ENCODE peak calls at places on chromosomes 6 and 20, in seven cellular contexts. L is lung microvascular endothelial cell, I is hypothalamus, X is RWPE1, U is HS-27A, B is caudate nucleus, C is lower lobe of right lung. G is an unnamed sample.

GRCh38 chr6:52116605-52116948 is 29.2 kb upstream of the PKHD1 start:
- DNase-seq in B (no peak), I (no peak), X (no peak), C (no peak), L (no peak), U (no peak), G (no peak)

GRCh38 chr20:6651016-6651415 is 116.5 kb upstream of the BMP2 start:
- DNase-seq in C (no peak), I (no peak), B (no peak), L (no peak), U (peak), X (peak), G (no peak)

GRCh38 chr6:77440206-77440976 is 22.9 kb downstream of the HTR1B start:
- DNase-seq in X (no peak), I (no peak), L (peak), B (no peak), U (no peak), C (no peak), G (no peak)

GRCh38 chr6:122817766-122818165 is 28.7 kb downstream of the SMPDL3A start:
- DNase-seq in X (no peak), I (no peak), L (no peak), U (no peak), B (no peak), C (no peak), G (no peak)

GRCh38 chr6:88573971-88574370 is 389.4 kb downstream of the RNGTT start:
- DNase-seq in U (no peak), B (no peak), I (no peak), C (no peak), X (no peak), L (no peak), G (no peak)

GRCh38 chr20:2946988-2947961 is 74.0 kb downstream of the PTPRA start:
- DNase-seq in I (no peak), L (no peak), U (no peak), C (no peak), X (no peak), B (peak), G (peak)

GRCh38 chr6:168909288-168909687 is 344.4 kb downstream of the THBS2 start:
- DNase-seq in U (no peak), X (no peak), C (no peak), B (no peak), I (no peak), L (no peak), G (no peak)

GRCh38 chr6:75202676-75203131 is 3.1 kb downstream of the COL12A1 start:
- DNase-seq in B (no peak), X (no peak), U (no peak), C (no peak), I (no peak), L (no peak), G (no peak)

GRCh38 chr6:169320013-169320412 is 66.4 kb upstream of the THBS2 start:
- DNase-seq in C (no peak), B (no peak), I (no peak), U (no peak), L (no peak), X (no peak), G (no peak)

GRCh38 chr6:138485005-138485545 is 14.2 kb downstream of the NHSL1 start:
- DNase-seq in I (no peak), L (peak), X (no peak), U (no peak), B (no peak), C (no peak), G (peak)

GRCh38 chr6:81023007-81023582 is 729.4 kb downstream of the TENT5A start:
- DNase-seq in B (no peak), U (no peak), L (no peak), I (no peak), C (no peak), X (no peak), G (no peak)

GRCh38 chr6:156425374-156425773 is 351.8 kb upstream of the ARID1B start:
- DNase-seq in C (no peak), L (no peak), I (no peak), U (peak), B (no peak), X (no peak), G (no peak)

GRCh38 chr6:39084506-39084905 is 30.5 kb downstream of the SAYSD1 start:
- DNase-seq in B (no peak), I (no peak), L (no peak), C (no peak), U (no peak), X (no peak), G (no peak)

GRCh38 chr6:42090819-42091717 is 40.7 kb downstream of the TAF8 start:
- DNase-seq in B (no peak), L (no peak), C (no peak), U (no peak), I (no peak), X (no peak), G (no peak)

GRCh38 chr20:56166781-56167465 is 81.6 kb upstream of the MC3R start:
- DNase-seq in I (no peak), U (no peak), L (no peak), X (no peak), C (no peak), B (no peak), G (no peak)

GRCh38 chr20:4896971-4897497 is 104.3 kb downstream of the SLC23A2 start:
- DNase-seq in B (no peak), X (no peak), U (no peak), I (no peak), C (no peak), L (no peak), G (no peak)

GRCh38 chr20:19885576-19885956 is 127.5 kb downstream of the RIN2 start:
- DNase-seq in I (no peak), X (no peak), B (no peak), U (no peak), C (no peak), L (no peak), G (no peak)

GRCh38 chr6:111485316-111485715 is 2.3 kb upstream of the REV3L start:
- DNase-seq in B (no peak), I (no peak), C (no peak), U (no peak), L (no peak), X (no peak), G (no peak)

GRCh38 chr6:37536462-37537225 is 37.0 kb upstream of the CCDC167 start:
- DNase-seq in C (no peak), X (no peak), I (no peak), U (no peak), L (no peak), B (no peak), G (peak)

GRCh38 chr20:25249198-25249931 is 1.5 kb downstream of the PYGB start:
- DNase-seq in X (peak), B (no peak), L (peak), U (no peak), I (no peak), C (no peak), G (no peak)

GRCh38 chr6:11098009-11098408 is 4.4 kb downstream of the SMIM13 start:
- DNase-seq in B (no peak), I (no peak), X (no peak), U (no peak), C (no peak), L (no peak), G (no peak)

GRCh38 chr20:1322511-1323245 is 6.3 kb downstream of the SDCBP2 start:
- DNase-seq in U (no peak), L (peak), I (no peak), B (no peak), C (no peak), X (peak), G (no peak)

GRCh38 chr6:102670756-102671155 is 1277.2 kb downstream of the GRIK2 start:
- DNase-seq in B (no peak), C (no peak), X (no peak), L (no peak), I (no peak), U (no peak), G (no peak)

GRCh38 chr6:5550631-5551030 is 289.3 kb downstream of the FARS2 start:
- DNase-seq in B (no peak), C (no peak), X (no peak), U (no peak), I (no peak), L (no peak), G (no peak)

GRCh38 chr20:4488407-4489339 is 233.0 kb upstream of the PRND start:
- DNase-seq in U (no peak), I (no peak), C (no peak), B (no peak), L (no peak), X (peak), G (no peak)

GRCh38 chr20:49146442-49146841 is 41.7 kb downstream of the STAU1 start:
- DNase-seq in B (no peak), L (no peak), X (no peak), I (no peak), U (no peak), C (no peak), G (no peak)

GRCh38 chr20:2468581-2469407 is 1.8 kb downstream of the SNRPB start:
- DNase-seq in I (no peak), U (no peak), L (no peak), X (no peak), B (no peak), C (no peak), G (no peak)

GRCh38 chr6:19873031-19873430 is 35.9 kb downstream of the ID4 start:
- DNase-seq in B (no peak), C (no peak), X (no peak), U (no peak), L (peak), I (no peak), G (peak)

GRCh38 chr6:1825277-1825676 is 215.6 kb downstream of the FOXC1 start:
- DNase-seq in X (no peak), U (no peak), C (no peak), L (no peak), I (no peak), B (no peak), G (no peak)

GRCh38 chr6:168387426-168387825 is 53.6 kb upstream of the SMOC2 start:
- DNase-seq in L (no peak), U (no peak), C (no peak), I (no peak), B (no peak), X (no peak), G (no peak)

GRCh38 chr6:126937426-126937825 is 181.0 kb upstream of the RSPO3 start:
- DNase-seq in C (no peak), L (no peak), B (no peak), U (no peak), I (no peak), X (no peak), G (no peak)

GRCh38 chr20:1987826-1988225 is 6.0 kb downstream of the PDYN start:
- DNase-seq in U (no peak), B (no peak), C (no peak), X (no peak), L (no peak), I (no peak), G (no peak)

GRCh38 chr20:10521068-10521834 is 86.1 kb downstream of the SLX4IP start:
- DNase-seq in U (peak), L (peak), B (no peak), I (no peak), C (no peak), X (peak), G (peak)

GRCh38 chr6:11396860-11397259 is 140.7 kb upstream of the TMEM170B start:
- DNase-seq in U (no peak), X (no peak), C (no peak), L (no peak), B (no peak), I (no peak), G (no peak)

GRCh38 chr20:9200620-9201019 is 131.7 kb downstream of the PLCB4 start:
- DNase-seq in X (peak), B (no peak), U (peak), C (no peak), I (no peak), L (no peak), G (no peak)

GRCh38 chr6:140956567-140957306 is 1176.0 kb upstream of the GJE1 start:
- DNase-seq in I (no peak), B (no peak), C (no peak), X (no peak), U (no peak), L (no peak), G (peak)

GRCh38 chr20:38870733-38871559 is 55.3 kb upstream of the FAM83D start:
- DNase-seq in X (peak), B (no peak), L (no peak), C (no peak), I (no peak), U (no peak), G (no peak)

GRCh38 chr6:40923326-40923725 is 115.7 kb downstream of the UNC5CL start:
- DNase-seq in X (no peak), L (no peak), I (no peak), B (no peak), C (no peak), U (no peak), G (no peak)

GRCh38 chr6:110653381-110653780 is 161.9 kb downstream of the CDK19 start:
- DNase-seq in I (no peak), C (no peak), X (no peak), L (no peak), U (no peak), B (no peak), G (no peak)

GRCh38 chr20:40668449-40669228 is 20.4 kb downstream of the MAFB start:
- DNase-seq in L (no peak), U (no peak), B (no peak), X (peak), I (no peak), C (no peak), G (no peak)